ENCODE peak calls at places on chromosomes 4 and X, in four cellular contexts. One of them, this sample, is unnamed. For H3K36me3 and H3K27me3, the result is how much of the 10 kb centered on the place peaks cover.

GRCh38 chr4:60241886-60242285 is 958.2 kb upstream of the ADGRL3 start:
- DNase-seq in fibroblast of lung: peak
- DNase-seq in pancreas: no peak
- DNase-seq in mesendoderm: no peak
- DNase-seq in this sample: no peak

GRCh38 chr4:181821039-181822004 is 421.9 kb upstream of the TENM3 start:
- DNase-seq in pancreas: no peak
- DNase-seq in fibroblast of lung: peak
- DNase-seq in mesendoderm: no peak
- DNase-seq in this sample: no peak

GRCh38 chr4:73816814-73817213 is 19.7 kb upstream of the CXCL6 start:
- DNase-seq in fibroblast of lung: peak
- DNase-seq in pancreas: no peak
- DNase-seq in mesendoderm: no peak
- DNase-seq in this sample: no peak

GRCh38 chr4:140556372-140557085 is 12.2 kb downstream of the UCP1 start:
- DNase-seq in fibroblast of lung: no peak
- DNase-seq in pancreas: no peak
- DNase-seq in mesendoderm: peak
- DNase-seq in this sample: no peak

GRCh38 chr4:186557486-186557885 is 2.1 kb upstream of the MTNR1A start:
- DNase-seq in mesendoderm: no peak
- DNase-seq in fibroblast of lung: no peak
- DNase-seq in pancreas: no peak
- DNase-seq in this sample: no peak

GRCh38 chrX:136353519-136354095 is 52.8 kb downstream of the ADGRG4 start:
- DNase-seq in pancreas: no peak
- DNase-seq in fibroblast of lung: no peak
- DNase-seq in mesendoderm: no peak
- DNase-seq in this sample: no peak

GRCh38 chr4:168560835-168561210 is 64.0 kb downstream of the PALLD start:
- DNase-seq in mesendoderm: no peak
- DNase-seq in pancreas: no peak
- DNase-seq in fibroblast of lung: no peak
- DNase-seq in this sample: no peak

GRCh38 chr4:121698119-121698732 is 1.4 kb upstream of the ANXA5 start:
- DNase-seq in pancreas: no peak
- DNase-seq in fibroblast of lung: peak
- DNase-seq in mesendoderm: no peak
- DNase-seq in this sample: no peak

GRCh38 chrX:103329991-103330390 is at the start of gene TCEAL7:
- DNase-seq in fibroblast of lung: peak
- DNase-seq in pancreas: no peak
- DNase-seq in mesendoderm: peak
- DNase-seq in this sample: no peak

GRCh38 chr4:116849620-116850019 is 235.8 kb downstream of the TRAM1L1 start:
- DNase-seq in fibroblast of lung: no peak
- DNase-seq in pancreas: no peak
- DNase-seq in mesendoderm: peak
- DNase-seq in this sample: no peak

GRCh38 chr4:150004481-150004880 is 73.8 kb upstream of the DCLK2 start:
- DNase-seq in pancreas: no peak
- DNase-seq in mesendoderm: no peak
- DNase-seq in fibroblast of lung: peak
- DNase-seq in this sample: no peak

DNA sequence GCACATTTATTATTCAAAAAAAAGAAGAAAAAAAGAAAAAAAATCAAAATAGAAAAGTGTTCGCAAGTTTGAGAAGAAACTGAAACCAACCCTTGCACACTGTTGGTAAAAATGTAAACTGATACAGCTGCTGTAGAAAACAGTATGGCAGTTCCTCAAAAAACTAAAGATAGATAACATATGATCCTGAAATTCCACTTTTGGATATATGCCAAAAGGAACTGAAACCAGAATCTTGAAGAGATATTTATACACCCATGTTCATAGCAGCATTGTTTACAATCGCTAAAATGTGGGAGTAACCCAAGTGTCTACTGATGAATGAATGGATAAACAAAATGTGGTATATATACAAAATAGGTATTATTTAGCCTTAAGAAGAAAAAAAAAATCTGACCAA is 155.4 kb downstream of the TBCK start:
- DNase-seq in fibroblast of lung: peak
- DNase-seq in pancreas: no peak
- DNase-seq in mesendoderm: no peak
- DNase-seq in this sample: no peak
- H3K4me3 ChIP-seq in fibroblast of lung: no peak
- H3K4me3 ChIP-seq in pancreas: no peak
- H3K4me3 ChIP-seq in mesendoderm: no peak
- H3K4me3 ChIP-seq in this sample: no peak

GRCh38 chr4:56971383-56971782 is 6.0 kb downstream of the NOA1 start:
- DNase-seq in pancreas: no peak
- DNase-seq in fibroblast of lung: no peak
- DNase-seq in mesendoderm: no peak
- DNase-seq in this sample: no peak

GRCh38 chr4:56976283-56976877 is 1.0 kb downstream of the NOA1 start:
- DNase-seq in mesendoderm: no peak
- DNase-seq in fibroblast of lung: no peak
- DNase-seq in pancreas: no peak
- DNase-seq in this sample: no peak

GRCh38 chr4:56972832-56973231 is 4.6 kb downstream of the NOA1 start:
- DNase-seq in pancreas: no peak
- DNase-seq in mesendoderm: no peak
- DNase-seq in fibroblast of lung: no peak
- DNase-seq in this sample: no peak

GRCh38 chr4:56976878-56977320 is 507 bp downstream of the NOA1 start:
- DNase-seq in pancreas: peak
- DNase-seq in fibroblast of lung: no peak
- DNase-seq in mesendoderm: peak
- DNase-seq in this sample: peak

GRCh38 chr4:56972389-56972788 is 5.0 kb downstream of the NOA1 start:
- DNase-seq in fibroblast of lung: no peak
- DNase-seq in mesendoderm: no peak
- DNase-seq in pancreas: no peak
- DNase-seq in this sample: no peak
- H3K36me3 ChIP-seq in fibroblast of lung: under half
- H3K36me3 ChIP-seq in mesendoderm: under half
- H3K36me3 ChIP-seq in pancreas: under half
- H3K36me3 ChIP-seq in this sample: under half

GRCh38 chrX:109187473-109188168 is 294.3 kb downstream of the GUCY2F start:
- DNase-seq in mesendoderm: no peak
- DNase-seq in fibroblast of lung: no peak
- DNase-seq in pancreas: no peak
- DNase-seq in this sample: no peak

GRCh38 chrX:109184506-109185139 is 297.3 kb downstream of the GUCY2F start:
- DNase-seq in pancreas: no peak
- DNase-seq in mesendoderm: no peak
- DNase-seq in fibroblast of lung: no peak
- DNase-seq in this sample: no peak

GRCh38 chrX:109190542-109190941 is 291.3 kb downstream of the GUCY2F start:
- DNase-seq in mesendoderm: no peak
- DNase-seq in fibroblast of lung: no peak
- DNase-seq in pancreas: no peak
- DNase-seq in this sample: no peak

DNA sequence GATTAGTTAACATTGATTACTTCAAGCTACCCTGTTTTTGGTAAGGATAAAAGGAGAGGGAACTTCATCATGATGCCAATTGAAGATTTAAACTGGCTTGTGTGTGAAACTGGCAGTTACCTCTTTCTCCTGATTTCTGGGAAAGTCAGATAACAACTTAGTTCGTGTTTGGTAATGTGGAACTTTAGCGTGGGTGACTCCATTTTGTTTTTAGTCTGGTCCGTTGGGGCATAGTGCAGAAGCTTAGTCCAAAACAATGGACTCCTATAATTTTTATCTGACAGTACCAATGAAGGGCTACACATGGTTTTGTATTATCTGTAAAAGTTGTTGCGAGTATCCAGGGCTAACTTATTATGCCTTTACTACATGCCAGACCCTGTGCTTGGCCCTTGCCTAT is 294.9 kb downstream of the GUCY2F start:
- DNase-seq in pancreas: no peak
- DNase-seq in mesendoderm: no peak
- DNase-seq in fibroblast of lung: no peak
- DNase-seq in this sample: no peak
- H3K27me3 ChIP-seq in pancreas: under half
- H3K27me3 ChIP-seq in mesendoderm: under half
- H3K27me3 ChIP-seq in fibroblast of lung: under half
- H3K27me3 ChIP-seq in this sample: under half

GRCh38 chr4:148007303-148007702 is 275.4 kb downstream of the ARHGAP10 start:
- DNase-seq in mesendoderm: peak
- DNase-seq in pancreas: no peak
- DNase-seq in fibroblast of lung: peak
- DNase-seq in this sample: no peak
- H3K4me3 ChIP-seq in mesendoderm: no peak
- H3K4me3 ChIP-seq in pancreas: no peak
- H3K4me3 ChIP-seq in fibroblast of lung: no peak
- H3K4me3 ChIP-seq in this sample: no peak

GRCh38 chrX:45843518-45843917 is 642.8 kb upstream of the DIPK2B start:
- DNase-seq in mesendoderm: peak
- DNase-seq in pancreas: no peak
- DNase-seq in fibroblast of lung: peak
- DNase-seq in this sample: no peak

GRCh38 chrX:45845142-45845541 is 644.5 kb upstream of the DIPK2B start:
- DNase-seq in pancreas: no peak
- DNase-seq in mesendoderm: no peak
- DNase-seq in fibroblast of lung: no peak
- DNase-seq in this sample: no peak

GRCh38 chrX:45840411-45840950 is 639.8 kb upstream of the DIPK2B start:
- DNase-seq in mesendoderm: no peak
- DNase-seq in pancreas: no peak
- DNase-seq in fibroblast of lung: no peak
- DNase-seq in this sample: no peak

GRCh38 chrX:45842207-45842900 is 641.7 kb upstream of the DIPK2B start:
- DNase-seq in fibroblast of lung: no peak
- DNase-seq in pancreas: no peak
- DNase-seq in mesendoderm: no peak
- DNase-seq in this sample: no peak

GRCh38 chrX:45842916-45843315 is 642.2 kb upstream of the DIPK2B start:
- DNase-seq in fibroblast of lung: no peak
- DNase-seq in mesendoderm: no peak
- DNase-seq in pancreas: no peak
- DNase-seq in this sample: no peak
- H3K36me3 ChIP-seq in fibroblast of lung: under half
- H3K36me3 ChIP-seq in mesendoderm: under half
- H3K36me3 ChIP-seq in pancreas: under half
- H3K36me3 ChIP-seq in this sample: under half

GRCh38 chr4:3667258-3667657 is 98.9 kb upstream of the ADRA2C start:
- DNase-seq in fibroblast of lung: no peak
- DNase-seq in pancreas: no peak
- DNase-seq in mesendoderm: no peak
- DNase-seq in this sample: no peak
- H3K27me3 ChIP-seq in fibroblast of lung: under half
- H3K27me3 ChIP-seq in pancreas: under half
- H3K27me3 ChIP-seq in mesendoderm: under half
- H3K27me3 ChIP-seq in this sample: under half

DNA sequence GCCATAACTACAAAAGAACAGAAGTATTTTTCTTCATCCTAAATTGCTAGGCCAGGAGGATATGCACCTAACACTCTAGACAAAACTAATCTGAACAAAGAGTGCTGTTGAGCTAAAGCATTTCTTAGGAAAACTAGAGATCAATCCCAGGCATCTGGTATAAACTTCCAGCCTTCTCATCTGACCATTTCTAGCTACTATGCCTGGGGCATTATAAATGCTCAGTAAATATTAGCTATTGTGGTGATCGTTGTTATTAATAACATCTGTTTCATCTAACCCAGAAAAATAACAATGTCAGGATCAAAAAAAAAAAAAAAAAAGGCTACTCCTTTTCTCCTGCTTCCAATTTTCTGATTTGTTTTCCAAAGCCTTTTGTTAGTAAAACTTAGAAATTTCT is 7.7 kb upstream of the SLC10A6 start:
- DNase-seq in mesendoderm: no peak
- DNase-seq in pancreas: no peak
- DNase-seq in fibroblast of lung: no peak
- DNase-seq in this sample: no peak
- H3K4me3 ChIP-seq in mesendoderm: no peak
- H3K4me3 ChIP-seq in pancreas: no peak
- H3K4me3 ChIP-seq in fibroblast of lung: no peak
- H3K4me3 ChIP-seq in this sample: no peak

GRCh38 chr4:1902243-1902642 is 31.1 kb downstream of the NSD2 start:
- DNase-seq in pancreas: no peak
- DNase-seq in fibroblast of lung: no peak
- DNase-seq in mesendoderm: no peak
- DNase-seq in this sample: no peak
- H3K36me3 ChIP-seq in pancreas: under half
- H3K36me3 ChIP-seq in fibroblast of lung: under half
- H3K36me3 ChIP-seq in mesendoderm: under half
- H3K36me3 ChIP-seq in this sample: under half

GRCh38 chrX:72307646-72308051 is 1.9 kb upstream of the CITED1 start:
- DNase-seq in mesendoderm: peak
- DNase-seq in fibroblast of lung: no peak
- DNase-seq in pancreas: no peak
- DNase-seq in this sample: peak

GRCh38 chrX:72305286-72306084 is at the start of gene CITED1:
- DNase-seq in mesendoderm: peak
- DNase-seq in fibroblast of lung: no peak
- DNase-seq in pancreas: peak
- DNase-seq in this sample: no peak

GRCh38 chrX:72308209-72308565 is 2.5 kb upstream of the CITED1 start:
- DNase-seq in mesendoderm: no peak
- DNase-seq in fibroblast of lung: no peak
- DNase-seq in pancreas: no peak
- DNase-seq in this sample: no peak

GRCh38 chrX:72306085-72306801 is 529 bp upstream of the CITED1 start:
- DNase-seq in fibroblast of lung: no peak
- DNase-seq in pancreas: no peak
- DNase-seq in mesendoderm: peak
- DNase-seq in this sample: no peak

GRCh38 chrX:72306851-72307645 is 1.3 kb upstream of the CITED1 start:
- DNase-seq in fibroblast of lung: peak
- DNase-seq in mesendoderm: peak
- DNase-seq in pancreas: peak
- DNase-seq in this sample: peak
- H3K27me3 ChIP-seq in fibroblast of lung: half or more
- H3K27me3 ChIP-seq in mesendoderm: under half
- H3K27me3 ChIP-seq in pancreas: under half
- H3K27me3 ChIP-seq in this sample: under half